ENCODE peak calls at places on chromosome 18, in four cellular contexts. N is RCC 7860, V is KBM-7, E is GM12865. H is an unnamed sample.

GRCh38 chr18:53093650-53094049 is 753.7 kb downstream of the DCC start:
- DNase-seq in N (no peak), E (no peak), V (no peak), H (no peak)

GRCh38 chr18:28559511-28559910 is 382.6 kb upstream of the CDH2 start:
- DNase-seq in E (no peak), V (no peak), N (no peak), H (no peak)

GRCh38 chr18:45837283-45838070 is 12.0 kb downstream of the SIGLEC15 start:
- DNase-seq in V (no peak), N (no peak), E (peak), H (peak)

GRCh38 chr18:75173125-75173432 is 35.9 kb downstream of the PTGR3 start:
- DNase-seq in E (peak), N (no peak), V (peak), H (no peak)

GRCh38 chr18:55321268-55322175 is 266.5 kb downstream of the TCF4 start:
- DNase-seq in E (peak), N (peak), V (peak), H (peak)

GRCh38 chr18:79917351-79918088 is 33.9 kb downstream of the SLC66A2 start:
- DNase-seq in V (no peak), E (no peak), N (no peak), H (no peak)

GRCh38 chr18:7147399-7147798 is 29.8 kb upstream of the LAMA1 start:
- DNase-seq in N (no peak), E (no peak), V (no peak), H (no peak)

GRCh38 chr18:63339920-63340484 is 20.4 kb upstream of the BCL2 start:
- DNase-seq in E (peak), N (no peak), V (peak), H (no peak)

GRCh38 chr18:159037-159652 is 788 bp downstream of the USP14 start:
- DNase-seq in V (peak), E (peak), N (no peak), H (no peak)

GRCh38 chr18:55775972-55776371 is 188.0 kb upstream of the TCF4 start:
- DNase-seq in V (no peak), E (no peak), N (no peak), H (no peak)

GRCh38 chr18:11999431-11999830 is 18.1 kb downstream of the IMPA2 start:
- DNase-seq in N (no peak), E (no peak), V (no peak), H (no peak)

GRCh38 chr18:46590103-46590502 is 66.9 kb downstream of the LOXHD1 start:
- DNase-seq in V (no peak), N (no peak), E (no peak), H (no peak)

GRCh38 chr18:13433685-13434084 is 215.1 kb downstream of the LDLRAD4 start:
- DNase-seq in V (no peak), N (no peak), E (no peak), H (no peak)

GRCh38 chr18:49869354-49869753 is 56.0 kb upstream of the ACAA2 start:
- DNase-seq in N (no peak), V (no peak), E (no peak), H (no peak)

GRCh38 chr18:60663060-60663989 is 290.8 kb upstream of the MC4R start:
- DNase-seq in N (no peak), E (no peak), V (no peak), H (no peak)

GRCh38 chr18:24771300-24771699 is 310.9 kb downstream of the HRH4 start:
- DNase-seq in N (no peak), E (no peak), V (no peak), H (no peak)

GRCh38 chr18:30544141-30544540 is 498.4 kb downstream of the DSC3 start:
- DNase-seq in N (no peak), E (no peak), V (no peak), H (no peak)

GRCh38 chr18:474416-474815 is 26.1 kb downstream of the COLEC12 start:
- DNase-seq in N (no peak), E (no peak), V (no peak), H (no peak)

GRCh38 chr18:46497129-46497528 is 159.9 kb downstream of the LOXHD1 start:
- DNase-seq in N (no peak), E (peak), V (peak), H (peak)

GRCh38 chr18:48594725-48595124 is 55.9 kb downstream of the CTIF start:
- DNase-seq in E (no peak), N (no peak), V (no peak), H (no peak)

GRCh38 chr18:45085916-45086624 is 405.4 kb downstream of the SETBP1 start:
- DNase-seq in N (no peak), E (no peak), V (no peak), H (no peak)

GRCh38 chr18:13217971-13218375 is 587 bp upstream of the LDLRAD4 start:
- DNase-seq in E (no peak), N (no peak), V (no peak), H (peak)

GRCh38 chr18:75261430-75262223 is 51.0 kb downstream of the TSHZ1 start:
- DNase-seq in E (peak), V (no peak), N (no peak), H (no peak)

GRCh38 chr18:12255626-12256026 is 1.5 kb downstream of the CIDEA start:
- DNase-seq in N (peak), V (no peak), E (no peak), H (no peak)

GRCh38 chr18:52747869-52748268 is 407.9 kb downstream of the DCC start:
- DNase-seq in E (no peak), V (no peak), N (no peak), H (no peak)

GRCh38 chr18:48987821-48988220 is 37.1 kb upstream of the SMAD7 start:
- DNase-seq in N (no peak), V (no peak), E (no peak), H (no peak)

GRCh38 chr18:48832961-48833700 is 117.6 kb downstream of the SMAD7 start:
- DNase-seq in N (peak), E (peak), V (peak), H (no peak)

GRCh38 chr18:23036611-23037259 is 98.5 kb upstream of the CABLES1 start:
- DNase-seq in E (no peak), N (no peak), V (no peak), H (no peak)

GRCh38 chr18:48667276-48668254 is 128.7 kb downstream of the CTIF start:
- DNase-seq in N (peak), V (no peak), E (no peak), H (peak)